ENCODE peak calls at places on chromosomes 2 and 18, in nine cellular contexts. X, K, Q, A, W, R, P, N and M are unnamed samples.

GRCh38 chr2:161078211-161078539 is 82.1 kb upstream of the TANK start:
- DNase-seq in X (no peak), K (no peak), Q (no peak), A (no peak), W (no peak), R (no peak), P (no peak), N (no peak), M (no peak)

GRCh38 chr2:28958689-28959088 is 22.4 kb upstream of the TOGARAM2 start:
- DNase-seq in X (peak), K (peak), Q (peak), A (peak), W (peak), R (no peak), P (peak), N (no peak), M (peak)

GRCh38 chr2:72915907-72916742 is 1.2 kb upstream of the EMX1 start:
- DNase-seq in X (peak), K (peak), Q (peak), A (no peak), W (peak), R (no peak), P (no peak), N (peak), M (no peak)

GRCh38 chr2:164859251-164859818 is 17.7 kb upstream of the COBLL1 start:
- DNase-seq in X (no peak), K (no peak), Q (no peak), A (no peak), W (no peak), R (no peak), P (no peak), N (no peak), M (no peak)

GRCh38 chr2:215137741-215138340 is 585 bp downstream of the ABCA12 start:
- DNase-seq in X (no peak), K (no peak), Q (no peak), A (no peak), W (no peak), R (no peak), P (no peak), N (no peak), M (no peak)

GRCh38 chr2:188898261-188898660 is 75.9 kb upstream of the COL3A1 start:
- DNase-seq in X (no peak), K (no peak), Q (no peak), A (no peak), W (no peak), R (no peak), P (no peak), N (no peak), M (no peak)

GRCh38 chr2:105371810-105372209 is 27.0 kb downstream of the FHL2 start:
- DNase-seq in X (no peak), K (no peak), Q (no peak), A (no peak), W (no peak), R (no peak), P (no peak), N (no peak), M (no peak)

GRCh38 chr2:205293559-205293958 is 388.7 kb upstream of the NRP2 start:
- DNase-seq in X (no peak), K (no peak), Q (no peak), A (peak), W (no peak), R (no peak), P (no peak), N (no peak), M (peak)

GRCh38 chr2:150075831-150076230 is 411.6 kb downstream of the RND3 start:
- DNase-seq in X (no peak), K (no peak), Q (no peak), A (no peak), W (no peak), R (no peak), P (no peak), N (no peak), M (no peak)

GRCh38 chr2:119289093-119289492 is 65.5 kb downstream of the STEAP3 start:
- DNase-seq in X (no peak), K (no peak), Q (no peak), A (peak), W (no peak), R (no peak), P (no peak), N (no peak), M (no peak)

GRCh38 chr18:8870528-8870927 is 165.2 kb downstream of the MTCL1 start:
- DNase-seq in X (no peak), K (no peak), Q (no peak), A (no peak), W (no peak), R (no peak), P (no peak), N (no peak), M (no peak)

GRCh38 chr2:9867876-9868275 is 24.6 kb downstream of the TAF1B start:
- DNase-seq in X (no peak), K (no peak), Q (no peak), A (no peak), W (no peak), R (no peak), P (no peak), N (no peak), M (no peak)

GRCh38 chr18:12921178-12921577 is 26.6 kb upstream of the SEH1L start:
- DNase-seq in X (no peak), K (no peak), Q (no peak), A (no peak), W (peak), R (no peak), P (no peak), N (no peak), M (no peak)

GRCh38 chr2:240687741-240688562 is 3.7 kb upstream of the AQP12A start:
- DNase-seq in X (no peak), K (no peak), Q (no peak), A (no peak), W (no peak), R (no peak), P (no peak), N (peak), M (no peak)

GRCh38 chr18:68221116-68221724 is 493.7 kb downstream of the TMX3 start:
- DNase-seq in X (no peak), K (no peak), Q (no peak), A (no peak), W (no peak), R (no peak), P (no peak), N (no peak), M (no peak)

GRCh38 chr2:209426432-209426831 is 2.6 kb downstream of the MAP2 start:
- DNase-seq in X (peak), K (no peak), Q (no peak), A (no peak), W (no peak), R (no peak), P (no peak), N (no peak), M (no peak)

GRCh38 chr2:59428940-59429339 is 1124.5 kb downstream of the BCL11A start:
- DNase-seq in X (no peak), K (no peak), Q (no peak), A (no peak), W (no peak), R (no peak), P (no peak), N (no peak), M (no peak)

GRCh38 chr2:763766-764525 is 86.7 kb upstream of the TMEM18 start:
- DNase-seq in X (no peak), K (no peak), Q (no peak), A (no peak), W (no peak), R (no peak), P (no peak), N (no peak), M (no peak)

GRCh38 chr18:32049393-32050161 is 31.0 kb downstream of the RNF125 start:
- DNase-seq in X (peak), K (no peak), Q (no peak), A (peak), W (peak), R (peak), P (peak), N (peak), M (peak)

GRCh38 chr2:218260742-218261423 is at the start of gene GPBAR1:
- DNase-seq in X (peak), K (peak), Q (no peak), A (no peak), W (no peak), R (no peak), P (no peak), N (peak), M (no peak)

GRCh38 chr18:64287926-64288325 is 139.0 kb upstream of the LINC00305 start:
- DNase-seq in X (no peak), K (no peak), Q (no peak), A (no peak), W (no peak), R (no peak), P (no peak), N (no peak), M (no peak)

GRCh38 chr18:22930089-22930713 is 2.9 kb upstream of the RBBP8 start:
- DNase-seq in X (peak), K (peak), Q (peak), A (peak), W (peak), R (peak), P (peak), N (peak), M (peak)

GRCh38 chr2:16653799-16654198 is 11.8 kb downstream of the CYRIA start:
- DNase-seq in X (no peak), K (no peak), Q (no peak), A (no peak), W (no peak), R (no peak), P (no peak), N (no peak), M (no peak)

GRCh38 chr18:13826209-13826608 is 2.3 kb downstream of the MC5R start:
- DNase-seq in X (no peak), K (no peak), Q (no peak), A (no peak), W (no peak), R (no peak), P (no peak), N (no peak), M (no peak)

GRCh38 chr2:18551169-18551568 is 9.3 kb downstream of the RDH14 start:
- DNase-seq in X (no peak), K (no peak), Q (no peak), A (no peak), W (no peak), R (no peak), P (no peak), N (no peak), M (no peak)

GRCh38 chr2:23618696-23619530 is 233.9 kb downstream of the KLHL29 start:
- DNase-seq in X (no peak), K (no peak), Q (no peak), A (no peak), W (no peak), R (no peak), P (no peak), N (peak), M (no peak)

GRCh38 chr2:112835553-112836535 is 735 bp downstream of the IL1B start:
- DNase-seq in X (no peak), K (no peak), Q (no peak), A (no peak), W (no peak), R (no peak), P (no peak), N (no peak), M (no peak)

GRCh38 chr2:96953611-96954489 is 32.5 kb downstream of the FAM178B start:
- DNase-seq in X (no peak), K (no peak), Q (no peak), A (no peak), W (no peak), R (no peak), P (no peak), N (no peak), M (no peak)

GRCh38 chr18:74556166-74556565 is 21.9 kb downstream of the CNDP1 start:
- DNase-seq in X (no peak), K (no peak), Q (no peak), A (no peak), W (no peak), R (no peak), P (no peak), N (no peak), M (no peak)

GRCh38 chr2:157898591-157898996 is 22.5 kb upstream of the ACVR1 start:
- DNase-seq in X (peak), K (no peak), Q (no peak), A (no peak), W (peak), R (peak), P (no peak), N (no peak), M (no peak)

GRCh38 chr18:48293954-48294893 is 115.0 kb downstream of the ZBTB7C start:
- DNase-seq in X (peak), K (no peak), Q (no peak), A (no peak), W (no peak), R (no peak), P (no peak), N (peak), M (no peak)

GRCh38 chr2:80222644-80223043 is 81.9 kb downstream of the LRRTM1 start:
- DNase-seq in X (no peak), K (no peak), Q (no peak), A (no peak), W (no peak), R (no peak), P (no peak), N (no peak), M (no peak)

GRCh38 chr2:95271381-95271971 is 2.8 kb upstream of the PROM2 start:
- DNase-seq in X (no peak), K (peak), Q (no peak), A (no peak), W (peak), R (no peak), P (no peak), N (no peak), M (no peak)

GRCh38 chr2:45964226-45964841 is 312.9 kb downstream of the PRKCE start:
- DNase-seq in X (no peak), K (no peak), Q (peak), A (peak), W (peak), R (no peak), P (no peak), N (peak), M (no peak)

GRCh38 chr18:45108754-45109153 is 428.1 kb downstream of the SETBP1 start:
- DNase-seq in X (peak), K (no peak), Q (no peak), A (no peak), W (no peak), R (no peak), P (no peak), N (no peak), M (no peak)

GRCh38 chr2:241692448-241692847 is 5.8 kb upstream of the DTYMK start:
- DNase-seq in X (peak), K (no peak), Q (no peak), A (no peak), W (no peak), R (no peak), P (no peak), N (no peak), M (no peak)

GRCh38 chr2:200479617-200480292 is 30.1 kb downstream of the KCTD18 start:
- DNase-seq in X (no peak), K (peak), Q (no peak), A (no peak), W (no peak), R (no peak), P (no peak), N (no peak), M (no peak)

GRCh38 chr2:23824777-23825212 is 102.1 kb downstream of the ATAD2B start:
- DNase-seq in X (peak), K (no peak), Q (peak), A (peak), W (no peak), R (no peak), P (peak), N (no peak), M (no peak)